ENCODE peak calls at places on chromosomes 3 and 15, in four cellular contexts. K, M, Y and T are unnamed samples.
A peak's percentile ranks its signal among the peaks of the same experiment; 100 is the strongest.

GRCh38 chr15:93432474-93432873 is 343.5 kb upstream of the RGMA start:
- DNase-seq in K (no peak), M (no peak), Y (no peak), T (no peak)

GRCh38 chr3:65577875-65578274 is 460.8 kb downstream of the MAGI1 start:
- DNase-seq in K (no peak), Y (no peak), M (no peak), T (no peak)

GRCh38 chr15:91915576-91915975 is 62.1 kb downstream of the SLCO3A1 start:
- DNase-seq in M (no peak), K (no peak), Y (no peak), T (no peak)

GRCh38 chr3:81723732-81724313 is 37.6 kb downstream of the GBE1 start:
- DNase-seq in Y (peak; percentile 41), M (peak; percentile 29), K (no peak), T (no peak)

GRCh38 chr3:45182915-45183881 is 37.0 kb upstream of the CDCP1 start:
- DNase-seq in Y (peak; percentile 7), K (peak; percentile 35), M (peak; percentile 85), T (peak; percentile 84)

GRCh38 chr3:172208586-172209332 is 169.4 kb downstream of the FNDC3B start:
- DNase-seq in K (no peak), Y (no peak), M (no peak), T (no peak)

GRCh38 chr3:196650740-196651311 is 11.3 kb downstream of the NRROS start:
- DNase-seq in Y (peak; percentile 36), M (peak; percentile 85), K (no peak), T (peak; percentile 48)

GRCh38 chr15:71646767-71647478 is 163.4 kb upstream of the NR2E3 start:
- DNase-seq in M (no peak), K (no peak), Y (no peak), T (no peak)

GRCh38 chr3:15634671-15635661 is 33.4 kb downstream of the BTD start:
- DNase-seq in Y (no peak), K (no peak), M (no peak), T (no peak)

GRCh38 chr3:111473550-111473949 is 68.4 kb upstream of the CD96 start:
- DNase-seq in K (peak; percentile 6), M (peak; percentile 3), Y (no peak), T (no peak)

GRCh38 chr3:72492240-72492639 is 356.0 kb downstream of the SHQ1 start:
- DNase-seq in K (no peak), M (no peak), Y (no peak), T (peak; percentile 56)

GRCh38 chr3:13110678-13111116 is 37.5 kb upstream of the IQSEC1 start:
- DNase-seq in M (no peak), K (no peak), Y (no peak), T (peak; percentile 68)

GRCh38 chr15:33204087-33204486 is 9.6 kb upstream of the FMN1 start:
- DNase-seq in K (no peak), M (no peak), Y (no peak), T (no peak)

GRCh38 chr3:122944671-122945151 is 82.9 kb downstream of the SEMA5B start:
- DNase-seq in M (no peak), K (no peak), Y (no peak), T (no peak)

GRCh38 chr15:79194386-79194785 is 88.1 kb upstream of the ANKRD34C start:
- DNase-seq in M (no peak), K (no peak), Y (no peak), T (no peak)

GRCh38 chr15:81506071-81506470 is 132.1 kb upstream of the TMC3 start:
- DNase-seq in M (no peak), Y (no peak), K (no peak), T (no peak)

GRCh38 chr3:133159498-133160475 is 121.6 kb downstream of the TMEM108 start:
- DNase-seq in M (peak; percentile 77), K (no peak), Y (no peak), T (no peak)

GRCh38 chr3:129606522-129607390 is at the start of gene PLXND1:
- DNase-seq in Y (no peak), K (no peak), M (peak; percentile 73), T (peak; percentile 66)

GRCh38 chr15:61057376-61057775 is 171.7 kb downstream of the RORA start:
- DNase-seq in M (no peak), K (no peak), Y (no peak), T (no peak)

GRCh38 chr15:75738647-75739325 is 26.1 kb upstream of the CSPG4 start:
- DNase-seq in K (peak; percentile 93), Y (peak; percentile 80), M (peak; percentile 97), T (no peak)

GRCh38 chr3:79473993-79474392 is 293.8 kb downstream of the ROBO1 start:
- DNase-seq in K (no peak), Y (no peak), M (no peak), T (no peak)

GRCh38 chr15:75335705-75336355 is at the start of gene COMMD4:
- DNase-seq in Y (peak; percentile 91), M (peak; percentile 96), K (peak; percentile 91), T (peak; percentile 59)

GRCh38 chr15:67836477-67836876 is 3.4 kb downstream of the RNU6-1 start:
- DNase-seq in K (no peak), Y (no peak), M (peak; percentile 61), T (peak; percentile 77)

GRCh38 chr15:62392411-62392810 is 227.3 kb upstream of the C2CD4B start:
- DNase-seq in M (peak; percentile 4), K (no peak), Y (peak; percentile 75), T (peak; percentile 28)

GRCh38 chr3:13189639-13190375 is 116.6 kb upstream of the IQSEC1 start:
- DNase-seq in Y (peak; percentile 90), M (peak; percentile 26), K (no peak), T (no peak)

GRCh38 chr15:62549345-62549970 is 384.4 kb upstream of the C2CD4B start:
- DNase-seq in K (peak; percentile 29), M (peak; percentile 24), Y (peak; percentile 40), T (no peak)

GRCh38 chr3:116037954-116038911 is 407.1 kb downstream of the LSAMP start:
- DNase-seq in K (no peak), M (peak; percentile 50), Y (no peak), T (no peak)

GRCh38 chr3:59237121-59237520 is 187.3 kb upstream of the CFAP20DC start:
- DNase-seq in K (no peak), M (no peak), Y (no peak), T (no peak)

GRCh38 chr3:59240856-59241255 is 191.0 kb upstream of the CFAP20DC start:
- DNase-seq in M (no peak), Y (no peak), K (no peak), T (no peak)

DNA sequence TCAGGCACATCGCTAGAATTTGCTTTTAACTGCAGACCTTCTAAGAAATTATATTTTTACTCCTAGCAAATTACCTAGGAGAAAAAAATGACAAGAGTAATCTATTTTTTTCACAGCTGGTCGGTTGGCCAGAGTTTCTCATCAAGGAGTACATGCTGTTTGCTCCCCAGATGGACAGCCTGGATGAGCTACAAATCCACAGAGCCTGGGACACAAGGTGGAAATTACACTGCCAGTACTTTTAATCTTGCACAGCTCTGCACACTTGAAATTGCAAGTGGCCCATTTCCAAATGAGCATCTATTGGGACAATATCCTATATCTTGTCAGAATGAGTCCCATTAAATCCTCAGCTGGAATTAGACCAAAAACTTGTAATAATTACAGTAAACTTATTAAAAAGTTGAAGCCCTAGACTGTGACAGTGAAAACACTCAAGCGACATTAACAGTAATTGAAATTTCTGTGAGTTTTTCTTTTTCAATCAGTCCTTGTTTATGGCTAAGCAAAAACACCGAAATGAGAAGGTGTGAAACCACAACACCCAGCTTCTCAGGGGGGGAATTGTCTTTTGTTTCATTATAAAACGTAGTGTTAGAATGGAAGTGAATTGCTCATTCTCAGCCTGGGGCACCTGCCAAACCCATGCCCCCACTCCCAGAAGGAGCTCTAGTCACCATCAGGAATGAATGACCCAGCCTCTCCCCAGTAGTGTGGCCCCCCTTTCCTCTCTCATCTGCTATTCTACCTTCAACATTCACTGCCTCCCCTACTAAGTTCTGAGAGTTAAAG is 185.6 kb upstream of the CFAP20DC start:
- DNase-seq in Y (no peak), K (no peak), M (no peak), T (no peak)
- TF ChIP-seq JUND in Y (no peak), K (no peak), M (no peak), T (no peak)

GRCh38 chr15:85048430-85048829 is 66.8 kb downstream of the PDE8A start:
- DNase-seq in K (no peak), Y (no peak), M (no peak), T (no peak)
- TF ChIP-seq JUND in K (no peak), Y (no peak), M (no peak), T (no peak)

GRCh38 chr15:40032125-40032839 is 6.7 kb downstream of the SRP14 start:
- DNase-seq in K (no peak), Y (no peak), M (no peak), T (no peak)
- TF ChIP-seq JUND in K (no peak), Y (no peak), M (no peak), T (no peak)

GRCh38 chr3:126463521-126463920 is 12.2 kb downstream of the ZXDC start:
- DNase-seq in Y (no peak), K (no peak), M (no peak), T (no peak)

GRCh38 chr3:126464997-126465396 is 10.7 kb downstream of the ZXDC start:
- DNase-seq in Y (no peak), K (no peak), M (no peak), T (no peak)

GRCh38 chr3:126464494-126464893 is 11.2 kb downstream of the ZXDC start:
- DNase-seq in K (no peak), M (no peak), Y (no peak), T (no peak)

GRCh38 chr3:126465928-126466564 is 9.6 kb downstream of the ZXDC start:
- DNase-seq in M (no peak), K (no peak), Y (no peak), T (no peak)

DNA sequence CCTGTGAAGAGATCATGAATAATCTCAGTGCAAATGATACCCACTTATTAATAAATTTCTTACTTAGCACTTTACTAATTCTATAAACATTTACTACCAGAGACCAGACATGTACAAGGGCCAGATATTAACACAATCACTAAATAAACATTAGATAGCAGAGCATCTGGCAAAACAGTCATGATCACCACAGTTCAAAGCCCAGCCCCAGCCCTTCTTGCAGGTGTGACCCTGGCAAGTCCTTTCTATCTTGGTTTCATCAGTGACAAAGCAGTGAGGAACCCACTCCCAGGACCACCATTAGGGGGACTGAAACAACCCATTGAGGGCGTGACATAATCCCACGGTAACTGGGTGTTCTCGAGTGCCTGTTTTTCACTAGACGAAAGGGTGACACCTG is 11.6 kb downstream of the ZXDC start:
- DNase-seq in Y (no peak), M (no peak), K (no peak), T (no peak)
- TF ChIP-seq JUND in Y (no peak), M (no peak), K (no peak), T (no peak)